ENCODE peak calls at places on chromosomes 12 and 14, in nine cellular contexts. One of them, this sample, is unnamed.
A peak's percentile ranks its signal among the peaks of the same experiment; 100 is the strongest.

GRCh38 chr14:20624495-20625070 is 16.9 kb downstream of the OR6S1 start:
- DNase-seq in Caco-2: no peak
- DNase-seq in fibroblast of pulmonary artery: peak; percentile 76
- DNase-seq in MM.1S: no peak
- DNase-seq in foreskin keratinocyte: peak; percentile 39
- DNase-seq in HFFc6: no peak
- DNase-seq in natural killer cell: no peak
- DNase-seq in thoracic aorta: no peak
- DNase-seq in mucosa of descending colon: peak; percentile 84
- DNase-seq in this sample: no peak

GRCh38 chr12:30696486-30696885 is 817 bp upstream of the IPO8 start:
- DNase-seq in thoracic aorta: no peak
- DNase-seq in MM.1S: no peak
- DNase-seq in mucosa of descending colon: peak; percentile 55
- DNase-seq in foreskin keratinocyte: no peak
- DNase-seq in HFFc6: no peak
- DNase-seq in natural killer cell: no peak
- DNase-seq in Caco-2: peak; percentile 8
- DNase-seq in fibroblast of pulmonary artery: no peak
- DNase-seq in this sample: no peak

GRCh38 chr12:115078988-115079387 is 395.0 kb upstream of the TBX3 start:
- DNase-seq in natural killer cell: no peak
- DNase-seq in fibroblast of pulmonary artery: no peak
- DNase-seq in HFFc6: no peak
- DNase-seq in MM.1S: no peak
- DNase-seq in foreskin keratinocyte: no peak
- DNase-seq in thoracic aorta: no peak
- DNase-seq in Caco-2: no peak
- DNase-seq in mucosa of descending colon: no peak
- DNase-seq in this sample: no peak

GRCh38 chr14:99330316-99331240 is 58.6 kb upstream of the BCL11B start:
- DNase-seq in natural killer cell: no peak
- DNase-seq in mucosa of descending colon: no peak
- DNase-seq in fibroblast of pulmonary artery: no peak
- DNase-seq in Caco-2: no peak
- DNase-seq in MM.1S: no peak
- DNase-seq in HFFc6: no peak
- DNase-seq in thoracic aorta: no peak
- DNase-seq in foreskin keratinocyte: no peak
- DNase-seq in this sample: no peak

GRCh38 chr12:132448453-132448800 is 41.5 kb upstream of the FBRSL1 start:
- DNase-seq in HFFc6: no peak
- DNase-seq in fibroblast of pulmonary artery: no peak
- DNase-seq in Caco-2: no peak
- DNase-seq in thoracic aorta: no peak
- DNase-seq in MM.1S: no peak
- DNase-seq in foreskin keratinocyte: no peak
- DNase-seq in mucosa of descending colon: no peak
- DNase-seq in natural killer cell: no peak
- DNase-seq in this sample: no peak

GRCh38 chr14:103552011-103552797 is 10.3 kb downstream of the BAG5 start:
- DNase-seq in MM.1S: no peak
- DNase-seq in natural killer cell: no peak
- DNase-seq in HFFc6: peak; percentile 67
- DNase-seq in Caco-2: no peak
- DNase-seq in mucosa of descending colon: no peak
- DNase-seq in thoracic aorta: no peak
- DNase-seq in foreskin keratinocyte: no peak
- DNase-seq in fibroblast of pulmonary artery: peak; percentile 47
- DNase-seq in this sample: no peak

GRCh38 chr14:93736378-93737014 is 51.8 kb downstream of the PRIMA1 start:
- DNase-seq in mucosa of descending colon: no peak
- DNase-seq in HFFc6: no peak
- DNase-seq in Caco-2: peak; percentile 30
- DNase-seq in foreskin keratinocyte: no peak
- DNase-seq in fibroblast of pulmonary artery: no peak
- DNase-seq in MM.1S: no peak
- DNase-seq in natural killer cell: no peak
- DNase-seq in thoracic aorta: no peak
- DNase-seq in this sample: no peak

GRCh38 chr14:57485635-57486034 is 8.0 kb downstream of the CCDC198 start:
- DNase-seq in HFFc6: no peak
- DNase-seq in thoracic aorta: no peak
- DNase-seq in mucosa of descending colon: no peak
- DNase-seq in natural killer cell: no peak
- DNase-seq in foreskin keratinocyte: no peak
- DNase-seq in Caco-2: no peak
- DNase-seq in MM.1S: no peak
- DNase-seq in fibroblast of pulmonary artery: no peak
- DNase-seq in this sample: no peak

GRCh38 chr12:23525450-23526072 is 423.9 kb downstream of the SOX5 start:
- DNase-seq in foreskin keratinocyte: peak; percentile 63
- DNase-seq in thoracic aorta: no peak
- DNase-seq in MM.1S: no peak
- DNase-seq in mucosa of descending colon: no peak
- DNase-seq in HFFc6: no peak
- DNase-seq in natural killer cell: no peak
- DNase-seq in Caco-2: no peak
- DNase-seq in fibroblast of pulmonary artery: no peak
- DNase-seq in this sample: no peak

GRCh38 chr12:107504503-107504885 is 181.1 kb upstream of the PWP1 start:
- DNase-seq in mucosa of descending colon: no peak
- DNase-seq in thoracic aorta: no peak
- DNase-seq in Caco-2: no peak
- DNase-seq in natural killer cell: no peak
- DNase-seq in foreskin keratinocyte: no peak
- DNase-seq in fibroblast of pulmonary artery: no peak
- DNase-seq in MM.1S: no peak
- DNase-seq in HFFc6: no peak
- DNase-seq in this sample: no peak

GRCh38 chr14:105505101-105505500 is 14.1 kb downstream of the TEDC1 start:
- DNase-seq in Caco-2: no peak
- DNase-seq in MM.1S: no peak
- DNase-seq in foreskin keratinocyte: no peak
- DNase-seq in thoracic aorta: no peak
- DNase-seq in mucosa of descending colon: peak; percentile 43
- DNase-seq in fibroblast of pulmonary artery: no peak
- DNase-seq in HFFc6: no peak
- DNase-seq in natural killer cell: no peak
- DNase-seq in this sample: no peak

GRCh38 chr12:12877789-12878455 is 13.4 kb upstream of the GPRC5A start:
- DNase-seq in natural killer cell: no peak
- DNase-seq in mucosa of descending colon: peak; percentile 59
- DNase-seq in thoracic aorta: no peak
- DNase-seq in HFFc6: no peak
- DNase-seq in Caco-2: no peak
- DNase-seq in foreskin keratinocyte: no peak
- DNase-seq in fibroblast of pulmonary artery: no peak
- DNase-seq in MM.1S: no peak
- DNase-seq in this sample: no peak

GRCh38 chr14:59595071-59595470 is 18.5 kb upstream of the CCDC175 start:
- DNase-seq in Caco-2: no peak
- DNase-seq in HFFc6: no peak
- DNase-seq in natural killer cell: no peak
- DNase-seq in thoracic aorta: no peak
- DNase-seq in fibroblast of pulmonary artery: no peak
- DNase-seq in MM.1S: no peak
- DNase-seq in mucosa of descending colon: peak; percentile 56
- DNase-seq in foreskin keratinocyte: no peak
- DNase-seq in this sample: no peak

GRCh38 chr12:67698711-67699603 is 50.4 kb downstream of the DYRK2 start:
- DNase-seq in natural killer cell: peak; percentile 31
- DNase-seq in fibroblast of pulmonary artery: peak; percentile 14
- DNase-seq in Caco-2: no peak
- DNase-seq in MM.1S: peak; percentile 94
- DNase-seq in mucosa of descending colon: no peak
- DNase-seq in foreskin keratinocyte: peak; percentile 84
- DNase-seq in HFFc6: peak; percentile 90
- DNase-seq in thoracic aorta: no peak
- DNase-seq in this sample: no peak

GRCh38 chr14:36879558-36879957 is 217.9 kb downstream of the PAX9 start:
- DNase-seq in mucosa of descending colon: no peak
- DNase-seq in MM.1S: no peak
- DNase-seq in thoracic aorta: no peak
- DNase-seq in fibroblast of pulmonary artery: no peak
- DNase-seq in natural killer cell: no peak
- DNase-seq in foreskin keratinocyte: no peak
- DNase-seq in Caco-2: no peak
- DNase-seq in HFFc6: no peak
- DNase-seq in this sample: no peak

GRCh38 chr12:6788972-6789905 is at the start of gene CD4:
- DNase-seq in natural killer cell: no peak
- DNase-seq in Caco-2: no peak
- DNase-seq in thoracic aorta: no peak
- DNase-seq in fibroblast of pulmonary artery: no peak
- DNase-seq in HFFc6: no peak
- DNase-seq in mucosa of descending colon: peak; percentile 81
- DNase-seq in MM.1S: no peak
- DNase-seq in foreskin keratinocyte: no peak
- DNase-seq in this sample: no peak

GRCh38 chr12:41067941-41068645 is 120.0 kb upstream of the PDZRN4 start:
- DNase-seq in foreskin keratinocyte: no peak
- DNase-seq in thoracic aorta: no peak
- DNase-seq in Caco-2: peak; percentile 11
- DNase-seq in fibroblast of pulmonary artery: no peak
- DNase-seq in natural killer cell: no peak
- DNase-seq in MM.1S: peak; percentile 20
- DNase-seq in HFFc6: no peak
- DNase-seq in mucosa of descending colon: no peak
- DNase-seq in this sample: no peak

GRCh38 chr12:99332936-99333591 is 314.5 kb upstream of the GARIN6 start:
- DNase-seq in fibroblast of pulmonary artery: no peak
- DNase-seq in mucosa of descending colon: no peak
- DNase-seq in MM.1S: peak; percentile 12
- DNase-seq in thoracic aorta: no peak
- DNase-seq in natural killer cell: no peak
- DNase-seq in HFFc6: no peak
- DNase-seq in foreskin keratinocyte: no peak
- DNase-seq in Caco-2: no peak
- DNase-seq in this sample: no peak

DNA sequence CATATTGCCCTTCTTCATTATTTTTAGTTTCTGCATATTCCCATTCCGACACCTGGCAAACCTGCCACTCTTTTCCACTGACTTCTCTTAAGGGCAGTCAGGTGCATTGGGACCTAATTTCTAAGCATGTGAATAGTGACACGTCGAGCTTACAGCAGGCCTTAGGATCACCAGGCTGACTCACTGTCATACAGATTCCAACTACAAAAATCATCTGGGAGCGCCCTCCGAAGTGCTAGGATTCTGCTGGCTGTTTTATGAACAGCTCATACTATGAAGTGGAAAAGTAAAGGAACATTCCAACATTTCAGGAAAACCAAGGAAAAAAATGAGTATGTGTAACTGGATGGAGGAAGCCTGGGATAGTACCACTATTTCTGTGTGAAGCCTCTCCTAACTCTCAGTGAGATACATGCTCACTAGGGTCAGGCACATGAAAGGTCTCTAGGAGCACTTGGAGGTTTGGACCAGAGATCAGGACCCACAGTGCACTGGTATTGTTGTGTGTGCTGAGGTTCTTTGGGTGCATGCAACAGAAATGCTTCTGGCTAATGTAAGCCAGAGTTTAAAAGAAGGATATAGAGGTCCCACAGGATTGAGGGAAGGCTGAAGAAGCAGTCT is 257.4 kb downstream of the ZFP36L1 start:
- DNase-seq in MM.1S: no peak
- DNase-seq in HFFc6: peak; percentile 91
- DNase-seq in thoracic aorta: no peak
- DNase-seq in fibroblast of pulmonary artery: peak; percentile 69
- DNase-seq in mucosa of descending colon: no peak
- DNase-seq in Caco-2: no peak
- DNase-seq in foreskin keratinocyte: peak; percentile 81
- DNase-seq in natural killer cell: no peak
- DNase-seq in this sample: no peak
- TF ChIP-seq CTCF in MM.1S: no peak
- TF ChIP-seq CTCF in HFFc6: no peak
- TF ChIP-seq CTCF in thoracic aorta: no peak
- TF ChIP-seq CTCF in fibroblast of pulmonary artery: no peak
- TF ChIP-seq CTCF in mucosa of descending colon: no peak
- TF ChIP-seq CTCF in Caco-2: no peak
- TF ChIP-seq CTCF in foreskin keratinocyte: peak; percentile 39
- TF ChIP-seq CTCF in natural killer cell: no peak
- TF ChIP-seq CTCF in this sample: no peak

DNA sequence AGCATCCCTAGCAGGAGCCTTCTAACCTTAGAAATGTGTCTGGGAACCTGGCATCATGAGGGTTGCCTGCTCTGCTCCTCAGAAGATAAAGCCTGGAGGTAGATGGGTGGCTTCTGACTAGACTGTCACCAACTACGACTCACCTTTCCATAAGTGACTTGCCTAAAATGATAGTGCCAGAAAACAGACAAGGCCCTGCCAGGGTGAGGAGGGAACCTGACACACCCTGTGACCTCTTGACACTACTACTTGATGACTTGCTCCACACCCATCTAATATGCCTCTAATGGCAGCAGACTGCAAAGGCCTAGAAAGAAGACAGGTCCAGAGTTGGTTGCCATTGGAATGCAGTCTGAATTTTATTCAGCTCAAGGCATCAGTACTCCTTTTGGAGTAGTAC is 9.4 kb downstream of the RNF41 start:
- DNase-seq in MM.1S: no peak
- DNase-seq in fibroblast of pulmonary artery: no peak
- DNase-seq in thoracic aorta: no peak
- DNase-seq in Caco-2: no peak
- DNase-seq in foreskin keratinocyte: no peak
- DNase-seq in HFFc6: no peak
- DNase-seq in natural killer cell: no peak
- DNase-seq in mucosa of descending colon: no peak
- DNase-seq in this sample: no peak
- TF ChIP-seq CTCF in MM.1S: no peak
- TF ChIP-seq CTCF in fibroblast of pulmonary artery: no peak
- TF ChIP-seq CTCF in thoracic aorta: no peak
- TF ChIP-seq CTCF in Caco-2: no peak
- TF ChIP-seq CTCF in foreskin keratinocyte: no peak
- TF ChIP-seq CTCF in HFFc6: no peak
- TF ChIP-seq CTCF in natural killer cell: no peak
- TF ChIP-seq CTCF in mucosa of descending colon: no peak
- TF ChIP-seq CTCF in this sample: no peak

DNA sequence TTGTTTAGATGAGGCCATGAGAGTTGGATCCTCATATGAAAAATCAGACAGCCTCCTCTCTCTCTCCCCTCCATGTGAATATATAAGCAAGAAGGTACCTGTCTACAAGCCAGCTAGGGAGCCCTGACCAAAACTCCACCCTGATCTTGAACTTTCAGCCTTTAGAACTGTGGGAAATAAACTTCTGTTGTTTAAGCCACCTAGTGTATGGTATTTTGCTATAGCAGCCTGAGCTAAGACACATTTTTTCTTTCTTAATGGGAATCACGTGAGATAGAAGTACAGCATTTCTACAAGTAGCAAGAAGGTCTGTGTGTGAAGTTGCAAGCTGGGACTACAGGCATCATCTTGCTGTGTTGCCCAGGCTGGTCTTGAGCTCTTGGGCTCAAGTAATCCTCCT is 16.3 kb upstream of the ABHD12B start:
- DNase-seq in mucosa of descending colon: no peak
- DNase-seq in fibroblast of pulmonary artery: peak; percentile 29
- DNase-seq in HFFc6: peak; percentile 42
- DNase-seq in foreskin keratinocyte: no peak
- DNase-seq in MM.1S: no peak
- DNase-seq in Caco-2: no peak
- DNase-seq in natural killer cell: no peak
- DNase-seq in thoracic aorta: no peak
- DNase-seq in this sample: no peak
- TF ChIP-seq CTCF in mucosa of descending colon: no peak
- TF ChIP-seq CTCF in fibroblast of pulmonary artery: peak; percentile 10
- TF ChIP-seq CTCF in HFFc6: peak; percentile 63
- TF ChIP-seq CTCF in foreskin keratinocyte: peak; percentile 40
- TF ChIP-seq CTCF in MM.1S: no peak
- TF ChIP-seq CTCF in Caco-2: no peak
- TF ChIP-seq CTCF in natural killer cell: no peak
- TF ChIP-seq CTCF in thoracic aorta: no peak
- TF ChIP-seq CTCF in this sample: no peak

GRCh38 chr14:34766060-34766459 is 51.7 kb upstream of the CFL2 start:
- DNase-seq in Caco-2: peak; percentile 17
- DNase-seq in natural killer cell: no peak
- DNase-seq in HFFc6: no peak
- DNase-seq in MM.1S: no peak
- DNase-seq in mucosa of descending colon: no peak
- DNase-seq in thoracic aorta: no peak
- DNase-seq in fibroblast of pulmonary artery: no peak
- DNase-seq in foreskin keratinocyte: no peak
- DNase-seq in this sample: no peak
- TF ChIP-seq CTCF in Caco-2: peak; percentile 21
- TF ChIP-seq CTCF in natural killer cell: no peak
- TF ChIP-seq CTCF in HFFc6: peak; percentile 57
- TF ChIP-seq CTCF in MM.1S: peak; percentile 11
- TF ChIP-seq CTCF in mucosa of descending colon: no peak
- TF ChIP-seq CTCF in thoracic aorta: no peak
- TF ChIP-seq CTCF in fibroblast of pulmonary artery: peak; percentile 22
- TF ChIP-seq CTCF in foreskin keratinocyte: peak; percentile 50
- TF ChIP-seq CTCF in this sample: no peak